ENCODE peak calls at places on chromosomes 6 and 20, in four cellular contexts. Y is fibroblast of the aortic adventitia, L is AG10803, J is left lung. V is an unnamed sample.

GRCh38 chr6:20402181-20403079 is 751 bp downstream of the E2F3 start:
- DNase-seq in J (peak; percentile 70), Y (no peak), L (peak; percentile 24), V (peak; percentile 46)

GRCh38 chr6:2733324-2733723 is 17.4 kb downstream of the MYLK4 start:
- DNase-seq in Y (peak; percentile 62), L (no peak), J (peak; percentile 91), V (no peak)

GRCh38 chr6:129209355-129209754 is 326.4 kb downstream of the LAMA2 start:
- DNase-seq in J (no peak), L (peak; percentile 42), Y (peak; percentile 6), V (no peak)

GRCh38 chr6:148231572-148231971 is 111.1 kb upstream of the SASH1 start:
- DNase-seq in J (no peak), Y (peak; percentile 73), L (peak; percentile 61), V (no peak)

GRCh38 chr20:45880988-45881788 is at the start of gene ZSWIM1:
- DNase-seq in Y (peak; percentile 100), L (peak; percentile 99), J (peak; percentile 99), V (peak; percentile 98)

GRCh38 chr6:41449399-41450245 is 96.6 kb upstream of the FOXP4 start:
- DNase-seq in L (peak; percentile 60), J (no peak), Y (peak; percentile 54), V (no peak)

GRCh38 chr6:12348530-12349511 is 58.7 kb downstream of the EDN1 start:
- DNase-seq in L (peak; percentile 77), J (peak; percentile 49), Y (peak; percentile 68), V (no peak)

GRCh38 chr20:59141818-59142581 is 21.6 kb upstream of the ZNF831 start:
- DNase-seq in L (no peak), Y (no peak), J (no peak), V (no peak)

GRCh38 chr6:960356-960755 is 267.4 kb upstream of the EXOC2 start:
- DNase-seq in Y (no peak), L (no peak), J (no peak), V (no peak)

GRCh38 chr6:114377881-114378280 is 35.1 kb upstream of the HS3ST5 start:
- DNase-seq in L (no peak), Y (no peak), J (no peak), V (no peak)

GRCh38 chr6:76351275-76351674 is 278.8 kb upstream of the IMPG1 start:
- DNase-seq in Y (no peak), L (no peak), J (no peak), V (no peak)
- TF ChIP-seq CTCF in Y (no peak), L (no peak), J (no peak), V (peak; percentile 56)

GRCh38 chr6:70375882-70376281 is 37.4 kb upstream of the FAM135A start:
- DNase-seq in Y (no peak), L (no peak), J (no peak), V (no peak)
- TF ChIP-seq CTCF in Y (peak; percentile 22), L (peak; percentile 35), J (no peak), V (no peak)

DNA sequence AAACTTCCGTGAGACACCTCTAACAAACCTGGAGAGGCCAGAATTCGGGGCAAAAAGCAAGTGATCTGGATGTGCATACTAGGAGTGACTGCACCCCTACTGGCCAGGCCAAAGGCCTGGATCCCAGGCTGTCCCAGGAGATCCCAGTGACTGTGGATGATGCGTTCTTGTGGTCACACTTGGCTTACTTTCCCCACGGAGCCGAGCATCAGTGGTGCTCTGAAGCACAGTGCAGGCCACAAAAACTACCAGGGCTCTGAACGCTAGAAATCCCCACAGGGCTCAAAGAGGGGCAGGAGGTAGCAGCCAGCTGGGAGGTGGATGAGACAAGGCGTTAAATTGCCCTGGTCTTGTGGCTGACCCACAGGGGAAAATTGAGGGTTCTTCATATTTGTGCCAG is 7.1 kb downstream of the TRIM26 start:
- DNase-seq in J (no peak), Y (peak; percentile 16), L (peak; percentile 35), V (no peak)
- TF ChIP-seq CTCF in J (no peak), Y (no peak), L (peak; percentile 7), V (no peak)

GRCh38 chr6:124683507-124683906 is 278.7 kb upstream of the RNF217 start:
- DNase-seq in L (no peak), Y (no peak), J (no peak), V (no peak)
- TF ChIP-seq CTCF in L (no peak), Y (no peak), J (no peak), V (no peak)

DNA sequence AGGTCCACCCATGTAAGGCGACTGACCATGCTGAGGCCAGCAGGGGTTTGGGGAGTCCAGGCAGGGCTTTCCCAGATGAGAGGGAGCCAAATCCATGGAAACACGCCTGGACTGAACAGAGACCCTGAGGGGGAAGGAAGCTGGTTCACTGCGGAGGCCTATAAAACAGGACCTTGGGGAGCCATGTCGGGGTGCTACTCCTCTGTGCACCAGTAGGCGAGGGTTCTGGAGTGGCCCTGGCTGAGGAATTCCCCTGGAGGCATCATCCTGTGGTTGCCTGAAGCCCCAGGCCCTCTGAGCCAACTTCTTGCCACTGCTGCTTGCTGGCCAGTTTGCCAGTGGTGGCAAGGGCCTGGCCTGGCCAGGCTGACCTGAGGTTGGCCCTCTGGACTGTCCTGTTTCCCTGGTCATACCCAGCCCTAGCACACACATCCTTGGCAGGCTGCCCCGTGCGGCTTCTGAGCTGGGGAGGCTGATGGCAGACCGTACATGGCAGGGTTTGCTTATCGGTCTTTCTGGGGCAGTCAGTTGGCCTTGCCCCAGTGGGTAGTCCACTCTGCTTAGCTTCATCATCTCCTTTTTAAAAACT is 2.2 kb upstream of the LRRN4 start:
- DNase-seq in Y (no peak), J (no peak), L (no peak), V (no peak)
- TF ChIP-seq CTCF in Y (no peak), J (no peak), L (no peak), V (no peak)